ENCODE peak calls at places on chromosome 12, in four cellular contexts. B, D, H and V are unnamed samples.

GRCh38 chr12:3603576-3603975 is 112.6 kb downstream of the PRMT8 start:
- DNase-seq in B (no peak), H (no peak), D (no peak), V (no peak)

GRCh38 chr12:26701604-26702215 is 131.3 kb downstream of the ITPR2 start:
- DNase-seq in B (peak; percentile 76), D (peak; percentile 37), H (peak; percentile 35), V (peak; percentile 76)

GRCh38 chr12:9227953-9228352 is 19.8 kb upstream of the PZP start:
- DNase-seq in B (no peak), D (no peak), H (no peak), V (no peak)

GRCh38 chr12:18703916-18704315 is 33.9 kb downstream of the PLCZ1 start:
- DNase-seq in B (peak; percentile 21), H (peak; percentile 26), D (no peak), V (no peak)

GRCh38 chr12:55188974-55189556 is 31.8 kb upstream of the OR10A7 start:
- DNase-seq in B (peak; percentile 86), D (peak; percentile 74), H (peak; percentile 50), V (peak; percentile 84)

GRCh38 chr12:98253641-98254040 is 261.7 kb upstream of the TMPO start:
- DNase-seq in B (no peak), D (no peak), H (no peak), V (no peak)

GRCh38 chr12:43407816-43408645 is 144.0 kb downstream of the ADAMTS20 start:
- DNase-seq in H (no peak), D (no peak), B (peak; percentile 0), V (no peak)

GRCh38 chr12:79083181-79083580 is 218.6 kb downstream of the SYT1 start:
- DNase-seq in H (no peak), D (no peak), B (peak; percentile 16), V (no peak)

GRCh38 chr12:8819676-8819980 is 2.8 kb upstream of the A2ML1 start:
- DNase-seq in B (no peak), H (no peak), D (no peak), V (no peak)

GRCh38 chr12:57473392-57473791 is 6.3 kb downstream of the ARHGAP9 start:
- DNase-seq in H (no peak), B (no peak), D (no peak), V (no peak)